ENCODE peak calls at places on chromosomes 3 and 15, in eight cellular contexts. One of them, this sample, is unnamed.
A peak's percentile ranks its signal among the peaks of the same experiment; 100 is the strongest.

GRCh38 chr3:183437696-183438564 is 9.5 kb upstream of the MCF2L2 start:
- ATAC-seq in mucosa of descending colon: no peak
- ATAC-seq in effector memory CD8-positive, alpha-beta T cell: no peak
- ATAC-seq in Right ventricle myocardium superior: no peak
- ATAC-seq in sciatic nerve: no peak
- ATAC-seq in heart left ventricle: no peak
- ATAC-seq in T-helper 17 cell: no peak
- ATAC-seq in A549: no peak
- ATAC-seq in this sample: no peak

GRCh38 chr3:134179508-134179907 is 71.2 kb downstream of the RYK start:
- ATAC-seq in T-helper 17 cell: no peak
- ATAC-seq in Right ventricle myocardium superior: no peak
- ATAC-seq in A549: no peak
- ATAC-seq in mucosa of descending colon: no peak
- ATAC-seq in sciatic nerve: no peak
- ATAC-seq in heart left ventricle: no peak
- ATAC-seq in effector memory CD8-positive, alpha-beta T cell: no peak
- ATAC-seq in this sample: no peak

GRCh38 chr3:187587012-187587544 is 83.1 kb downstream of the SST start:
- ATAC-seq in heart left ventricle: no peak
- ATAC-seq in effector memory CD8-positive, alpha-beta T cell: no peak
- ATAC-seq in sciatic nerve: no peak
- ATAC-seq in Right ventricle myocardium superior: no peak
- ATAC-seq in T-helper 17 cell: no peak
- ATAC-seq in A549: no peak
- ATAC-seq in mucosa of descending colon: no peak
- ATAC-seq in this sample: no peak

GRCh38 chr15:62394079-62394478 is 229.0 kb upstream of the C2CD4B start:
- ATAC-seq in effector memory CD8-positive, alpha-beta T cell: no peak
- ATAC-seq in heart left ventricle: no peak
- ATAC-seq in A549: no peak
- ATAC-seq in Right ventricle myocardium superior: no peak
- ATAC-seq in T-helper 17 cell: no peak
- ATAC-seq in sciatic nerve: no peak
- ATAC-seq in mucosa of descending colon: no peak
- ATAC-seq in this sample: no peak

GRCh38 chr3:15803913-15804312 is 6.1 kb upstream of the ANKRD28 start:
- ATAC-seq in Right ventricle myocardium superior: no peak
- ATAC-seq in sciatic nerve: no peak
- ATAC-seq in heart left ventricle: no peak
- ATAC-seq in mucosa of descending colon: no peak
- ATAC-seq in T-helper 17 cell: no peak
- ATAC-seq in effector memory CD8-positive, alpha-beta T cell: no peak
- ATAC-seq in A549: no peak
- ATAC-seq in this sample: no peak

GRCh38 chr15:58077427-58077826 is 11.9 kb upstream of the ALDH1A2 start:
- ATAC-seq in heart left ventricle: no peak
- ATAC-seq in effector memory CD8-positive, alpha-beta T cell: no peak
- ATAC-seq in T-helper 17 cell: no peak
- ATAC-seq in sciatic nerve: no peak
- ATAC-seq in Right ventricle myocardium superior: no peak
- ATAC-seq in A549: peak; percentile 54
- ATAC-seq in mucosa of descending colon: peak; percentile 52
- ATAC-seq in this sample: no peak

GRCh38 chr3:4546346-4547178 is 53.4 kb downstream of the ITPR1 start:
- ATAC-seq in heart left ventricle: no peak
- ATAC-seq in A549: no peak
- ATAC-seq in sciatic nerve: no peak
- ATAC-seq in Right ventricle myocardium superior: no peak
- ATAC-seq in mucosa of descending colon: peak; percentile 15
- ATAC-seq in T-helper 17 cell: no peak
- ATAC-seq in effector memory CD8-positive, alpha-beta T cell: no peak
- ATAC-seq in this sample: peak; percentile 62

GRCh38 chr3:186626254-186626847 is 13.5 kb downstream of the AHSG start:
- ATAC-seq in T-helper 17 cell: no peak
- ATAC-seq in Right ventricle myocardium superior: no peak
- ATAC-seq in mucosa of descending colon: no peak
- ATAC-seq in sciatic nerve: no peak
- ATAC-seq in heart left ventricle: no peak
- ATAC-seq in effector memory CD8-positive, alpha-beta T cell: no peak
- ATAC-seq in A549: no peak
- ATAC-seq in this sample: no peak

GRCh38 chr3:9080165-9080564 is 116.9 kb upstream of the RAD18 start:
- ATAC-seq in sciatic nerve: no peak
- ATAC-seq in effector memory CD8-positive, alpha-beta T cell: no peak
- ATAC-seq in A549: no peak
- ATAC-seq in heart left ventricle: no peak
- ATAC-seq in T-helper 17 cell: no peak
- ATAC-seq in Right ventricle myocardium superior: no peak
- ATAC-seq in mucosa of descending colon: no peak
- ATAC-seq in this sample: no peak

GRCh38 chr15:80984856-80985255 is 4.8 kb downstream of the MESD start:
- ATAC-seq in heart left ventricle: no peak
- ATAC-seq in Right ventricle myocardium superior: no peak
- ATAC-seq in mucosa of descending colon: no peak
- ATAC-seq in sciatic nerve: no peak
- ATAC-seq in A549: no peak
- ATAC-seq in effector memory CD8-positive, alpha-beta T cell: no peak
- ATAC-seq in T-helper 17 cell: no peak
- ATAC-seq in this sample: no peak

GRCh38 chr3:41907330-41908073 is 54.4 kb downstream of the ULK4 start:
- ATAC-seq in A549: no peak
- ATAC-seq in heart left ventricle: no peak
- ATAC-seq in mucosa of descending colon: no peak
- ATAC-seq in effector memory CD8-positive, alpha-beta T cell: no peak
- ATAC-seq in sciatic nerve: no peak
- ATAC-seq in Right ventricle myocardium superior: no peak
- ATAC-seq in T-helper 17 cell: no peak
- ATAC-seq in this sample: no peak

GRCh38 chr3:43523454-43524053 is 98.3 kb downstream of the ANO10 start:
- ATAC-seq in A549: no peak
- ATAC-seq in heart left ventricle: no peak
- ATAC-seq in Right ventricle myocardium superior: no peak
- ATAC-seq in effector memory CD8-positive, alpha-beta T cell: no peak
- ATAC-seq in sciatic nerve: no peak
- ATAC-seq in mucosa of descending colon: no peak
- ATAC-seq in T-helper 17 cell: no peak
- ATAC-seq in this sample: no peak

GRCh38 chr3:186361612-186362408 is at the start of gene DGKG:
- ATAC-seq in T-helper 17 cell: peak; percentile 72
- ATAC-seq in sciatic nerve: peak; percentile 73
- ATAC-seq in Right ventricle myocardium superior: peak; percentile 81
- ATAC-seq in effector memory CD8-positive, alpha-beta T cell: peak; percentile 43
- ATAC-seq in A549: peak; percentile 84
- ATAC-seq in heart left ventricle: peak; percentile 80
- ATAC-seq in mucosa of descending colon: peak; percentile 78
- ATAC-seq in this sample: peak; percentile 71

GRCh38 chr3:193853511-193854219 is 260.7 kb downstream of the OPA1 start:
- ATAC-seq in heart left ventricle: peak; percentile 38
- ATAC-seq in sciatic nerve: no peak
- ATAC-seq in A549: no peak
- ATAC-seq in effector memory CD8-positive, alpha-beta T cell: no peak
- ATAC-seq in mucosa of descending colon: peak; percentile 89
- ATAC-seq in T-helper 17 cell: no peak
- ATAC-seq in Right ventricle myocardium superior: peak; percentile 7
- ATAC-seq in this sample: no peak

GRCh38 chr3:157906627-157907026 is 199.6 kb downstream of the SHOX2 start:
- ATAC-seq in Right ventricle myocardium superior: no peak
- ATAC-seq in sciatic nerve: peak; percentile 45
- ATAC-seq in effector memory CD8-positive, alpha-beta T cell: no peak
- ATAC-seq in heart left ventricle: no peak
- ATAC-seq in T-helper 17 cell: no peak
- ATAC-seq in mucosa of descending colon: no peak
- ATAC-seq in A549: no peak
- ATAC-seq in this sample: no peak

GRCh38 chr3:113274425-113274824 is 63.1 kb downstream of the BOC start:
- ATAC-seq in mucosa of descending colon: no peak
- ATAC-seq in heart left ventricle: no peak
- ATAC-seq in sciatic nerve: no peak
- ATAC-seq in effector memory CD8-positive, alpha-beta T cell: no peak
- ATAC-seq in Right ventricle myocardium superior: no peak
- ATAC-seq in A549: no peak
- ATAC-seq in T-helper 17 cell: no peak
- ATAC-seq in this sample: no peak

GRCh38 chr3:157166559-157166958 is 6.6 kb upstream of the CCNL1 start:
- ATAC-seq in effector memory CD8-positive, alpha-beta T cell: no peak
- ATAC-seq in Right ventricle myocardium superior: no peak
- ATAC-seq in T-helper 17 cell: no peak
- ATAC-seq in sciatic nerve: no peak
- ATAC-seq in mucosa of descending colon: peak; percentile 97
- ATAC-seq in heart left ventricle: no peak
- ATAC-seq in A549: no peak
- ATAC-seq in this sample: no peak

GRCh38 chr15:71387825-71388224 is 272.6 kb downstream of the THSD4 start:
- ATAC-seq in effector memory CD8-positive, alpha-beta T cell: no peak
- ATAC-seq in mucosa of descending colon: no peak
- ATAC-seq in A549: no peak
- ATAC-seq in sciatic nerve: no peak
- ATAC-seq in T-helper 17 cell: no peak
- ATAC-seq in heart left ventricle: no peak
- ATAC-seq in Right ventricle myocardium superior: no peak
- ATAC-seq in this sample: no peak

GRCh38 chr3:169556909-169557308 is 106.6 kb downstream of the MECOM start:
- ATAC-seq in effector memory CD8-positive, alpha-beta T cell: no peak
- ATAC-seq in Right ventricle myocardium superior: no peak
- ATAC-seq in heart left ventricle: no peak
- ATAC-seq in mucosa of descending colon: no peak
- ATAC-seq in A549: no peak
- ATAC-seq in sciatic nerve: no peak
- ATAC-seq in T-helper 17 cell: no peak
- ATAC-seq in this sample: no peak

GRCh38 chr3:119601154-119601553 is 3.5 kb downstream of the PLA1A start:
- ATAC-seq in Right ventricle myocardium superior: peak; percentile 17
- ATAC-seq in sciatic nerve: no peak
- ATAC-seq in heart left ventricle: peak; percentile 70
- ATAC-seq in mucosa of descending colon: no peak
- ATAC-seq in T-helper 17 cell: peak; percentile 19
- ATAC-seq in effector memory CD8-positive, alpha-beta T cell: no peak
- ATAC-seq in A549: no peak
- ATAC-seq in this sample: no peak

GRCh38 chr15:42220216-42220615 is 12.1 kb upstream of the VPS39 start:
- ATAC-seq in sciatic nerve: no peak
- ATAC-seq in mucosa of descending colon: no peak
- ATAC-seq in Right ventricle myocardium superior: no peak
- ATAC-seq in effector memory CD8-positive, alpha-beta T cell: no peak
- ATAC-seq in A549: no peak
- ATAC-seq in T-helper 17 cell: no peak
- ATAC-seq in heart left ventricle: no peak
- ATAC-seq in this sample: no peak

GRCh38 chr3:126147147-126147931 is 33.0 kb downstream of the ALDH1L1 start:
- ATAC-seq in T-helper 17 cell: no peak
- ATAC-seq in A549: no peak
- ATAC-seq in effector memory CD8-positive, alpha-beta T cell: no peak
- ATAC-seq in sciatic nerve: no peak
- ATAC-seq in mucosa of descending colon: no peak
- ATAC-seq in heart left ventricle: no peak
- ATAC-seq in Right ventricle myocardium superior: no peak
- ATAC-seq in this sample: no peak

GRCh38 chr15:98896802-98897732 is 110.5 kb downstream of the PGPEP1L start:
- ATAC-seq in heart left ventricle: peak; percentile 92
- ATAC-seq in Right ventricle myocardium superior: peak; percentile 66
- ATAC-seq in effector memory CD8-positive, alpha-beta T cell: no peak
- ATAC-seq in T-helper 17 cell: no peak
- ATAC-seq in sciatic nerve: peak; percentile 78
- ATAC-seq in mucosa of descending colon: peak; percentile 54
- ATAC-seq in A549: peak; percentile 91
- ATAC-seq in this sample: peak; percentile 85

GRCh38 chr15:31296304-31297220 is 30.1 kb upstream of the KLF13 start:
- ATAC-seq in T-helper 17 cell: no peak
- ATAC-seq in A549: peak; percentile 81
- ATAC-seq in mucosa of descending colon: peak; percentile 80
- ATAC-seq in Right ventricle myocardium superior: no peak
- ATAC-seq in sciatic nerve: no peak
- ATAC-seq in heart left ventricle: no peak
- ATAC-seq in effector memory CD8-positive, alpha-beta T cell: no peak
- ATAC-seq in this sample: peak; percentile 21

GRCh38 chr3:148309390-148310035 is 388.2 kb upstream of the AGTR1 start:
- ATAC-seq in Right ventricle myocardium superior: no peak
- ATAC-seq in heart left ventricle: no peak
- ATAC-seq in mucosa of descending colon: peak; percentile 50
- ATAC-seq in effector memory CD8-positive, alpha-beta T cell: no peak
- ATAC-seq in A549: no peak
- ATAC-seq in sciatic nerve: no peak
- ATAC-seq in T-helper 17 cell: no peak
- ATAC-seq in this sample: no peak

This sample was measured in gastroesophageal sphincter.